ENCODE peak calls at places on chromosomes 7 and 10, in six cellular contexts. Q is stomach, E is spleen, C is GM23248, D is activated T-helper 1 cell treated with Interleukin-2 at 50 U/mL for 16 hours, U is EH. J is an unnamed sample.

GRCh38 chr10:29949411-29950011 is 109.9 kb downstream of the JCAD start:
- DNase-seq in C (peak; percentile 94), D (no peak), Q (no peak), E (no peak), U (peak; percentile 96), J (peak; percentile 95)

GRCh38 chr10:132746801-132747625 is 38.9 kb downstream of the NKX6-2 start:
- DNase-seq in Q (no peak), E (no peak), C (no peak), D (no peak), U (no peak), J (no peak)

GRCh38 chr7:135770139-135770710 is 21.6 kb upstream of the FAM180A start:
- DNase-seq in D (no peak), E (no peak), C (peak; percentile 45), U (no peak), Q (no peak), J (no peak)

GRCh38 chr7:55641273-55641691 is 69.0 kb upstream of the VOPP1 start:
- DNase-seq in E (no peak), C (peak; percentile 90), D (no peak), U (peak; percentile 85), Q (peak; percentile 40), J (peak; percentile 59)

GRCh38 chr7:106217089-106217542 is 67.7 kb downstream of the NAMPT start:
- DNase-seq in E (peak; percentile 82), C (peak; percentile 65), Q (peak; percentile 84), D (no peak), U (peak; percentile 77), J (no peak)

GRCh38 chr10:11145498-11145855 is 127.8 kb downstream of the CELF2 start:
- DNase-seq in Q (peak; percentile 39), C (no peak), D (peak; percentile 52), E (peak; percentile 90), U (no peak), J (no peak)

GRCh38 chr7:82562716-82563404 is 119.3 kb upstream of the CACNA2D1 start:
- DNase-seq in E (no peak), D (no peak), C (peak; percentile 71), Q (no peak), U (peak; percentile 78), J (peak; percentile 37)

GRCh38 chr7:82050134-82050533 is 280.3 kb upstream of the HGF start:
- DNase-seq in E (no peak), D (no peak), C (peak; percentile 91), Q (no peak), U (peak; percentile 87), J (peak; percentile 63)

GRCh38 chr10:43692051-43692825 is 43.6 kb upstream of the ZNF32 start:
- DNase-seq in U (peak; percentile 65), Q (no peak), D (no peak), C (peak; percentile 79), E (peak; percentile 54), J (no peak)

GRCh38 chr7:98213296-98213873 is 2.1 kb downstream of the BHLHA15 start:
- DNase-seq in U (no peak), D (no peak), Q (no peak), E (peak; percentile 72), C (no peak), J (no peak)

GRCh38 chr7:41592794-41593193 is 110.1 kb downstream of the INHBA start:
- DNase-seq in Q (no peak), U (no peak), D (no peak), C (no peak), E (no peak), J (no peak)

GRCh38 chr10:70925377-70926214 is 37.2 kb upstream of the PCBD1 start:
- DNase-seq in Q (peak; percentile 55), C (peak; percentile 46), E (peak; percentile 87), D (peak; percentile 18), U (peak; percentile 34), J (no peak)

GRCh38 chr10:7291487-7292113 is 119.2 kb downstream of the SFMBT2 start:
- DNase-seq in U (no peak), Q (no peak), C (no peak), D (no peak), E (no peak), J (no peak)

GRCh38 chr10:35545878-35546631 is 59.1 kb upstream of the GJD4 start:
- DNase-seq in C (peak; percentile 52), E (no peak), Q (no peak), D (no peak), U (peak; percentile 57), J (no peak)

GRCh38 chr10:117666131-117666530 is 123.6 kb downstream of the EMX2 start:
- DNase-seq in E (no peak), C (peak; percentile 46), U (no peak), D (no peak), Q (no peak), J (no peak)

GRCh38 chr10:122164028-122164601 is 107.0 kb upstream of the BTBD16 start:
- DNase-seq in E (no peak), C (no peak), Q (no peak), U (no peak), D (no peak), J (no peak)

GRCh38 chr10:132185601-132186487 is 904 bp upstream of the DPYSL4 start:
- DNase-seq in C (peak; percentile 59), Q (peak; percentile 60), D (peak; percentile 21), U (peak; percentile 33), E (no peak), J (no peak)

GRCh38 chr7:27172823-27173411 is 1.2 kb downstream of the HOXA10 start:
- DNase-seq in D (no peak), Q (peak; percentile 20), U (peak; percentile 97), C (peak; percentile 82), E (peak; percentile 76), J (no peak)

GRCh38 chr10:5476918-5477525 is 22.3 kb downstream of the CALML5 start:
- DNase-seq in E (no peak), U (no peak), D (no peak), C (peak; percentile 19), Q (no peak), J (no peak)

GRCh38 chr7:134995239-134996096 is 9.2 kb downstream of the AGBL3 start:
- DNase-seq in E (no peak), C (no peak), Q (no peak), U (no peak), D (no peak), J (no peak)

GRCh38 chr7:36512607-36513006 is 122.9 kb downstream of the ANLN start:
- DNase-seq in D (no peak), E (no peak), Q (no peak), U (no peak), C (no peak), J (no peak)

GRCh38 chr7:6092953-6093354 is 61.8 kb downstream of the ANKRD61 start:
- DNase-seq in C (peak; percentile 2), E (no peak), Q (no peak), D (no peak), U (peak; percentile 1), J (no peak)

GRCh38 chr7:113331155-113331898 is 213.0 kb upstream of the SMIM30 start:
- DNase-seq in Q (no peak), E (peak; percentile 51), C (no peak), D (no peak), U (no peak), J (no peak)

GRCh38 chr7:81500631-81501030 is 269.2 kb downstream of the HGF start:
- DNase-seq in C (no peak), Q (no peak), D (no peak), U (no peak), E (no peak), J (no peak)

GRCh38 chr10:93777092-93777491 is 19.4 kb downstream of the LGI1 start:
- DNase-seq in E (no peak), D (no peak), Q (no peak), U (no peak), C (no peak), J (no peak)

GRCh38 chr10:132292972-132293415 is 14.8 kb downstream of the STK32C start:
- DNase-seq in D (no peak), E (no peak), Q (no peak), U (no peak), C (no peak), J (no peak)

J was measured in AG04449.